ENCODE peak calls at places on chromosomes 7 and 10, in four cellular contexts. V is left ventricle myocardium inferior, R is Panc1, J is cardiac fibroblast. K is an unnamed sample.

GRCh38 chr7:148664319-148664718 is 34.4 kb upstream of the CUL1 start:
- DNase-seq in J (peak; percentile 81), R (no peak), V (peak; percentile 26), K (no peak)

GRCh38 chr7:148535227-148535626 is 55.3 kb upstream of the C7orf33 start:
- DNase-seq in R (no peak), V (no peak), J (no peak), K (peak; percentile 22)

GRCh38 chr7:132009778-132010177 is 453.4 kb upstream of the PODXL start:
- DNase-seq in V (no peak), R (no peak), J (peak; percentile 11), K (peak; percentile 26)

GRCh38 chr10:118692911-118693310 is 61.9 kb downstream of the CACUL1 start:
- DNase-seq in J (peak; percentile 91), R (no peak), V (no peak), K (peak; percentile 27)

GRCh38 chr10:29255117-29255516 is 33.8 kb upstream of the LYZL1 start:
- DNase-seq in J (no peak), V (no peak), R (no peak), K (no peak)

GRCh38 chr10:110324201-110324804 is 19.6 kb upstream of the SMNDC1 start:
- DNase-seq in J (no peak), V (no peak), R (no peak), K (no peak)

GRCh38 chr10:29576681-29577080 is 58.1 kb downstream of the SVIL start:
- DNase-seq in V (no peak), J (peak; percentile 62), R (no peak), K (no peak)

GRCh38 chr7:47576909-47577255 is 5.0 kb downstream of the TNS3 start:
- DNase-seq in J (no peak), R (no peak), V (no peak), K (no peak)

GRCh38 chr10:43294241-43294658 is 27.4 kb upstream of the RASGEF1A start:
- DNase-seq in R (no peak), J (no peak), V (no peak), K (no peak)

GRCh38 chr7:78260826-78261225 is 462.3 kb downstream of the PHTF2 start:
- DNase-seq in J (peak; percentile 12), R (no peak), V (no peak), K (no peak)

GRCh38 chr7:2229467-2229866 is 3.3 kb downstream of the MAD1L1 start:
- DNase-seq in J (no peak), V (no peak), R (no peak), K (no peak)

GRCh38 chr10:49738616-49739360 is 23.3 kb downstream of the OGDHL start:
- DNase-seq in V (no peak), J (no peak), R (no peak), K (no peak)

GRCh38 chr10:5929442-5929841 is 39.4 kb downstream of the FBH1 start:
- DNase-seq in J (no peak), V (no peak), R (no peak), K (no peak)

GRCh38 chr7:101736077-101736476 is 81.3 kb upstream of the CUX1 start:
- DNase-seq in J (peak; percentile 12), V (no peak), R (no peak), K (peak; percentile 14)

GRCh38 chr7:129271500-129272355 is 46.9 kb downstream of the AHCYL2 start:
- DNase-seq in R (peak; percentile 47), V (no peak), J (peak; percentile 70), K (no peak)

GRCh38 chr7:105046414-105046813 is 32.4 kb downstream of the KMT2E start:
- DNase-seq in V (no peak), R (no peak), J (peak; percentile 73), K (no peak)

GRCh38 chr10:6396652-6397051 is 183.4 kb downstream of the PRKCQ start:
- DNase-seq in R (no peak), J (peak; percentile 36), V (no peak), K (no peak)

GRCh38 chr7:3918576-3918975 is 617.5 kb downstream of the SDK1 start:
- DNase-seq in J (no peak), R (no peak), V (no peak), K (no peak)

GRCh38 chr10:80437227-80437626 is 16.9 kb upstream of the TSPAN14 start:
- DNase-seq in R (no peak), J (no peak), V (no peak), K (no peak)

GRCh38 chr7:24660541-24660940 is 87.3 kb downstream of the PALS2 start:
- DNase-seq in R (no peak), J (peak; percentile 67), V (no peak), K (no peak)

GRCh38 chr10:60236869-60237524 is 152.7 kb downstream of the ANK3 start:
- DNase-seq in R (no peak), V (peak; percentile 24), J (peak; percentile 25), K (peak; percentile 11)

GRCh38 chr7:134761206-134761786 is 18.1 kb upstream of the CALD1 start:
- DNase-seq in J (peak; percentile 32), V (no peak), R (no peak), K (no peak)
- H3K4me3 ChIP-seq in J (no peak overlapping the region), V (no peak overlapping the region), R (no peak overlapping the region), K (no peak overlapping the region)

DNA sequence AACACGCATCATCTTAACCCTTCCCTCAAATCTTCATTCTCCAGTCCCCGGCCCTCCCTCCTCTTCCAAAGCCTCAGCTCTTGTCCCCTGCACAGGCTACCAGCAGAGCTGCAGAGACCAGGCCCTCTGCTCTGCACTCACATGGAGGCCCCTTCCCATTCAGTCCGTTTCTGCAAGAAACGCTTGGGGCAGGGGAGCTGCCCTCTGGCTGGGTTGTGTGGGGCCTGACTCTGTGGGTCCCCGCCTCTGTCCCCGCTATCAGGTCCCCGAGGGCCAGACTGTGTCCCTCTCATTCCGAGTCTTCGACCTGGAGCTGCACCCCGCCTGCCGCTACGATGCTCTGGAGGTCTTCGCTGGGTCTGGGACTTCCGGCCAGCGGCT is 1.5 kb downstream of the PCOLCE start:
- DNase-seq in J (peak; percentile 25), R (no peak), V (no peak), K (no peak)
- H3K4me3 ChIP-seq in J (peak overlapping the region; percentile 84), R (peak overlapping the region; percentile 67), V (peak overlapping the region; percentile 90), K (peak overlapping the region; percentile 61)

DNA sequence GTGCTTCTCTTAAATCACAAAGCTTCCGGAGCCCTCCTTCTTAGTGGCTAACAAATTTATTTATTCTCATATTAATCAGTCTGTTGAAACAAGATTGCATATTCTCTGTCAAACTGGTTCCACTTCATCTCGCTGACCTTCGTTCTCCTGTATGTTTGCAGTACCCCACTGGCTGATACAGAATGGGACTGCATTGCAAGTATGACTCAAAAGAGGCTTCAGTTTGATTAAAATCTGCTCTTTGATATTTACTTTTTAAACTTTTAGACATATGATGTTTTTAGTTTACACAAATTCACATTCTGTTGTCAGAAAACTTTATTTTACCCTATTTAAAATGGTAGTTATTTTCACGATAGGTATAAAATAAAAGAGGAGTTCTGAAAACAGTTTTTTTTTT is 14.3 kb upstream of the ARHGAP12 start:
- DNase-seq in R (no peak), V (no peak), J (no peak), K (no peak)
- H3K4me3 ChIP-seq in R (no peak overlapping the region), V (no peak overlapping the region), J (no peak overlapping the region), K (no peak overlapping the region)

DNA sequence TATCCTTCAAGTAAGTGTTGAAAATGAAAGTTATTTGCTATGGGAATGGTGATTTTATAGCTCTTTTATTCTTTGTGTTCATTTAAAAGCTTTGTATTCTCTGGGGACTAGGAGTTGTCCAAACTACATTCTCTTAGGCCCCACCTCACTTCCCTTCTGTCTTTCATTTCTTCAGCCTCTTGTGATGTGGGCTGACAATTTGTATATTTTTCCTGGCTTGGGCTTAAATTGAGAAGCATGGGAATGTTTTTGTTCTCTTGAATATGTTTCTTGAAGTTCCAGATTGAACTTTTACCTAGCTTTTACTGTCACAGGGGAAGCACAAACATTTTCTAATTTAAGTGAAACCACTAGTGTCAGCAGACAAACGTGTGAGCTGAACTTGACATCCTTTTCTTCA is 27.9 kb downstream of the BBS9 start:
- DNase-seq in V (no peak), J (peak; percentile 71), R (no peak), K (no peak)
- H3K4me3 ChIP-seq in V (peak overlapping the region; percentile 1), J (no peak overlapping the region), R (no peak overlapping the region), K (no peak overlapping the region)

K was measured in MG63.